ENCODE peak calls at places on chromosomes 13 and 19, in five cellular contexts. G is cardiac muscle cell, O is A673, X is SK-N-SH, L is stomach. H is an unnamed sample. For H3K27me3, the result is how much of the 10 kb centered on the place peaks cover.

GRCh38 chr13:32495429-32495828 is 43.2 kb downstream of the N4BP2L2 start:
- DNase-seq in G (no peak), O (no peak), X (no peak), L (no peak), H (no peak)

GRCh38 chr13:62094937-62095336 is 679.3 kb upstream of the PCDH20 start:
- DNase-seq in G (no peak), O (no peak), X (no peak), L (no peak), H (no peak)

GRCh38 chr19:30604657-30605056 is 232.5 kb downstream of the ZNF536 start:
- DNase-seq in G (no peak), O (no peak), X (no peak), L (no peak), H (no peak)

GRCh38 chr19:16367269-16367683 is 42.6 kb downstream of the KLF2 start:
- DNase-seq in G (no peak), O (no peak), X (no peak), L (no peak), H (no peak)

GRCh38 chr13:53041968-53042485 is 13.4 kb downstream of the OLFM4 start:
- DNase-seq in G (no peak), O (no peak), X (no peak), L (no peak), H (no peak)

GRCh38 chr19:709196-709964 is 645 bp downstream of the PALM start:
- DNase-seq in G (no peak), O (no peak), X (peak), L (no peak), H (no peak)

GRCh38 chr19:48741222-48741999 is 1.0 kb upstream of the RASIP1 start:
- DNase-seq in G (no peak), O (peak), X (peak), L (peak), H (no peak)

GRCh38 chr19:7833225-7834156 is 3.5 kb downstream of the EVI5L start:
- DNase-seq in G (peak), O (peak), X (no peak), L (peak), H (peak)

GRCh38 chr13:75165543-75166230 is 316.3 kb downstream of the TBC1D4 start:
- DNase-seq in G (no peak), O (no peak), X (no peak), L (no peak), H (no peak)

GRCh38 chr19:42274065-42274682 is 5.1 kb downstream of the CIC start:
- DNase-seq in G (no peak), O (no peak), X (no peak), L (no peak), H (no peak)

GRCh38 chr19:40721936-40722661 is 5.2 kb downstream of the ITPKC start:
- DNase-seq in G (no peak), O (no peak), X (no peak), L (no peak), H (no peak)

GRCh38 chr13:96851856-96852255 is 142.4 kb downstream of the OXGR1 start:
- DNase-seq in G (no peak), O (no peak), X (no peak), L (no peak), H (no peak)

GRCh38 chr19:56987184-56987583 is 132.6 kb upstream of the USP29 start:
- DNase-seq in G (no peak), O (no peak), X (peak), L (no peak), H (peak)

GRCh38 chr19:4967738-4968461 is 1.0 kb upstream of the KDM4B start:
- DNase-seq in G (peak), O (no peak), X (no peak), L (no peak), H (no peak)

GRCh38 chr19:16285769-16286564 is 38.7 kb upstream of the KLF2 start:
- DNase-seq in G (peak), O (peak), X (no peak), L (no peak), H (peak)

GRCh38 chr13:66459143-66459542 is 771.0 kb downstream of the PCDH9 start:
- DNase-seq in G (no peak), O (no peak), X (no peak), L (no peak), H (no peak)

GRCh38 chr19:20079487-20079886 is 1.7 kb downstream of the ZNF90 start:
- DNase-seq in G (peak), O (no peak), X (no peak), L (no peak), H (no peak)

GRCh38 chr19:47247308-47247990 is 8.9 kb upstream of the CCDC9 start:
- DNase-seq in G (peak), O (peak), X (peak), L (peak), H (peak)

GRCh38 chr19:19261350-19262189 is 11.5 kb downstream of the TM6SF2 start:
- DNase-seq in G (no peak), O (no peak), X (peak), L (no peak), H (no peak)

GRCh38 chr19:56477429-56478338 is 539 bp upstream of the ZNF667 start:
- DNase-seq in G (peak), O (peak), X (peak), L (peak), H (peak)

GRCh38 chr19:45100797-45101196 is 7.8 kb downstream of the PPP1R37 start:
- DNase-seq in G (no peak), O (no peak), X (no peak), L (no peak), H (no peak)

GRCh38 chr19:19554074-19555023 is 16.3 kb downstream of the CILP2 start:
- DNase-seq in G (peak), O (peak), X (peak), L (peak), H (no peak)

GRCh38 chr13:103066079-103066880 is at the start of gene SLC10A2:
- DNase-seq in G (no peak), O (no peak), X (no peak), L (no peak), H (no peak)

GRCh38 chr19:17779281-17779930 is 15.5 kb upstream of the B3GNT3 start:
- DNase-seq in G (peak), O (peak), X (peak), L (no peak), H (no peak)

GRCh38 chr19:44401787-44402115 is 343 bp upstream of the ZNF285 start:
- DNase-seq in G (no peak), O (no peak), X (no peak), L (no peak), H (no peak)

GRCh38 chr13:24613755-24614154 is 66.5 kb upstream of the ATP12A start:
- DNase-seq in G (no peak), O (no peak), X (no peak), L (no peak), H (no peak)

GRCh38 chr13:27971776-27972618 is 2.9 kb upstream of the CDX2 start:
- DNase-seq in G (no peak), O (no peak), X (no peak), L (peak), H (no peak)

GRCh38 chr13:70098669-70099068 is 9.0 kb upstream of the ATXN8OS start:
- DNase-seq in G (no peak), O (peak), X (peak), L (no peak), H (no peak)

GRCh38 chr13:33642374-33643065 is 175.4 kb upstream of the RFC3 start:
- DNase-seq in G (peak), O (peak), X (no peak), L (no peak), H (no peak)

GRCh38 chr13:77143325-77143907 is 116.5 kb upstream of the FBXL3 start:
- DNase-seq in G (peak), O (no peak), X (no peak), L (no peak), H (no peak)

GRCh38 chr13:85277753-85278152 is 521.5 kb downstream of the SLITRK6 start:
- DNase-seq in G (peak), O (peak), X (no peak), L (no peak), H (no peak)

GRCh38 chr19:3108775-3109174 is 14.6 kb downstream of the GNA11 start:
- DNase-seq in G (peak), O (peak), X (peak), L (peak), H (no peak)

GRCh38 chr19:47272448-47273312 is 2.0 kb upstream of the INAFM1 start:
- DNase-seq in G (no peak), O (peak), X (no peak), L (peak), H (no peak)

GRCh38 chr19:5680437-5681368 is at the start of the genes HSD11B1L and MICOS13:
- DNase-seq in G (peak), O (peak), X (peak), L (peak), H (peak)

GRCh38 chr13:73608157-73608516 is 526.1 kb downstream of the KLF12 start:
- DNase-seq in G (no peak), O (no peak), X (no peak), L (no peak), H (no peak)

GRCh38 chr13:75368167-75368566 is 113.8 kb downstream of the TBC1D4 start:
- DNase-seq in G (peak), O (peak), X (no peak), L (no peak), H (no peak)

GRCh38 chr13:102724923-102725322 is 30.1 kb upstream of the METTL21C start:
- DNase-seq in G (peak), O (peak), X (peak), L (no peak), H (no peak)

GRCh38 chr13:26920614-26921355 is 160.2 kb upstream of the GPR12 start:
- DNase-seq in G (no peak), O (no peak), X (no peak), L (no peak), H (no peak)

GRCh38 chr13:26919311-26919710 is 158.7 kb upstream of the GPR12 start:
- DNase-seq in G (no peak), O (no peak), X (no peak), L (no peak), H (no peak)

GRCh38 chr13:26926371-26926770 is 165.8 kb upstream of the GPR12 start:
- DNase-seq in G (no peak), O (no peak), X (no peak), L (no peak), H (no peak)

GRCh38 chr13:26923824-26924605 is 163.4 kb upstream of the GPR12 start:
- DNase-seq in G (peak), O (peak), X (no peak), L (no peak), H (no peak)

DNA sequence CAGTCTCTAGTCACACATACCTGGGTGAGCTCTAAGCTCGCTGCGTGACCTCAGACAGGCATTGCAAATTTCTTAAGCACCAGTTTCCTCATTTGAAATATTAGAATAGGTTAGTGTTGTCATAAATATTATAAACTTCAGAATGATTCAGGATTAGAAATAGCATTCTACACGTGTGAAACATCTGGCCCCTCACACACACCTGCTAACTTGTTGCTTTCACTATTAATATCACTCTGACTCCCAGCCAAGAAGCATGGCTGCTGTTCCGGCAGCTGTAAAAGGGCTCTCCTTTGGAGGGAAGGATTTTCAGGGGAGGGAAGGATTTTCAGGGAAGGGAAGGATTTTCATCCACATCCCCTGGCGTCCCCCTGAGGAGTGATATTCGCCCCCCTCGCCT is 161.3 kb upstream of the GPR12 start:
- DNase-seq in G (no peak), O (no peak), X (no peak), L (no peak), H (no peak)
- H3K27me3 ChIP-seq in G (under half), O (under half), X (under half), L (under half), H (under half)

GRCh38 chr19:39449116-39449797 is 3.9 kb downstream of the SUPT5H start:
- DNase-seq in G (no peak), O (no peak), X (no peak), L (no peak), H (no peak)

GRCh38 chr19:39446365-39447084 is 1.1 kb downstream of the SUPT5H start:
- DNase-seq in G (no peak), O (no peak), X (no peak), L (no peak), H (no peak)

GRCh38 chr19:39444598-39445257 is 654 bp upstream of the SUPT5H start:
- DNase-seq in G (peak), O (no peak), X (no peak), L (no peak), H (no peak)

GRCh38 chr19:39448271-39448670 is 2.9 kb downstream of the SUPT5H start:
- DNase-seq in G (no peak), O (no peak), X (no peak), L (no peak), H (no peak)

GRCh38 chr19:39445258-39446071 is at the start of gene SUPT5H:
- DNase-seq in G (peak), O (peak), X (peak), L (peak), H (peak)
- TF ChIP-seq CTCF in G (no peak), O (no peak), X (no peak), L (no peak), H (no peak)

DNA sequence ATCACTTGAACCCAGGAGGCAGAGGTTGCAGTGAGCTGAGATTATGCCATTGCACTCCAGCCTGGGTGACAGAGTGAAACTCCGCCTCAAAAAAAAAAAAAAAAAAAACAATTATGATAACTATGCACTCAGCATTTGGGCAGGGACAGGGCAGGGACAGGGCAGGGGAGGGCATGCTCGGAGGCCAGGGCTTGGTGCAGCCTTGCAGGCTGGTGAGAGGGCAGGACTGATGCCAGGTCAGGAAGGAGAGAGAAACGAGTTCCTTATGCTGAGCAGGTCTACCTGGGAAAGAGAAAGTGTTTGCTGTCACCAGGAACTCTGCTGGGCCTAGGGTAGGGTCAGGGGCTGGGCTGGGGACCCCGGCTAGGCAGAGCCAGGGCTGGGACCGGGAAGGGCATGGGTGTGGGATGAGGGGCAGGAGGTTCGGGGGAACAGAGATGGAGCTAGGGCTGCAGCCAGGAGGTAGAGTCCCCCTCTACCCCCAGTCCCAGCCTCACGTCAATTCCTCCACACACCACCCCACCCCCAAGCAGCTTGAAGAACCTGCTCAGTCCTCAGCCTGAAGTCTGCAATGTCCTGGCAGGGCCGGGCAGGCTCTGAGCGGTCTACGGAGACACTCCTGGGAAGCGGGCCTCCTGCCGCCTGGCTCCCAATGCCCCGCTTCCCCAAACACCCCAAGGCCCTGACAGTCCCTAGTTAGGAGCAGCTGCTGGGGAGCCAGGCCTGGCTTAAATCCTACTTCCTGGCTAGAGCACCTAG is 2.8 kb downstream of the FXYD3 start:
- DNase-seq in G (no peak), O (no peak), X (no peak), L (peak), H (no peak)
- H3K4me3 ChIP-seq in G (no peak), O (no peak), X (no peak), L (peak), H (no peak)

GRCh38 chr13:26041476-26041875 is 10.3 kb downstream of the SHISA2 start:
- DNase-seq in G (no peak), O (no peak), X (no peak), L (no peak), H (no peak)
- H3K27me3 ChIP-seq in G (under half), O (under half), X (under half), L (under half), H (under half)

GRCh38 chr19:11324079-11324661 is 15.3 kb downstream of the RAB3D start:
- DNase-seq in G (peak), O (peak), X (peak), L (peak), H (peak)

GRCh38 chr19:11322269-11323024 is 17.0 kb downstream of the RAB3D start:
- DNase-seq in G (no peak), O (no peak), X (no peak), L (no peak), H (no peak)

GRCh38 chr19:11323601-11324078 is 15.8 kb downstream of the RAB3D start:
- DNase-seq in G (peak), O (no peak), X (peak), L (no peak), H (no peak)

GRCh38 chr19:11325544-11325943 is 13.9 kb downstream of the RAB3D start:
- DNase-seq in G (no peak), O (no peak), X (no peak), L (no peak), H (no peak)

DNA sequence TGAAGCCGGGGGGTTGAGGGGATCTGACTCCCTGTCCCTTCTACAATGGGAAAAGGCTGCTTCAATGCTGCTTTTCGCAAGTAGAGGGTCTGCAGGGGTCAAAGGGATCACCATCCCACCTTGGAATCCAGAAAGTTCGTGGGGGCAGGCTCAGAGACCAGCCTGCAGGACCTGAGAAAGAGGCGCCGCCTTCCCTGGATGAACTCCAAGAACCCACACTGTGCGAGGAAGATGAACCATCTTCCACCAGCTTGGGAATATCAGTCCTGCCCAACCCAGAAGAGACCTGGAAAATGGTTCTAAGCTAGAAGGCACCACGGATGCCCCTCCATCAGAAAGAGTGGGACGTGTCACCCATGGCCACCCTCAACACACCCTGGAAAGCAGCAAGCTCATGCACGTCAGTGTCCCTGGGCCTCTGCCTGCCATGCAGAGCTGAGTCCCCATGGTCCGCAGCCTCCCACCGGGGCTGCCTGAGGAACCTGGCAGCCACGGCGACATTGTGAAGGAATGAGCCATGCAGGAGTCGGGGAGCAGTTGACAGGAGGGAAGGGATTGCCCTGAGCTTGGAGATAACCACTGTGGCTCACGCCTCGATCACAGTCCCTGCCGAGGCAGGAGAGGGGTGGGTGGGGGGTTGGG is 14.6 kb downstream of the RAB3D start:
- DNase-seq in G (peak), O (no peak), X (peak), L (no peak), H (no peak)
- TF ChIP-seq CTCF in G (no peak), O (no peak), X (no peak), L (no peak), H (no peak)

DNA sequence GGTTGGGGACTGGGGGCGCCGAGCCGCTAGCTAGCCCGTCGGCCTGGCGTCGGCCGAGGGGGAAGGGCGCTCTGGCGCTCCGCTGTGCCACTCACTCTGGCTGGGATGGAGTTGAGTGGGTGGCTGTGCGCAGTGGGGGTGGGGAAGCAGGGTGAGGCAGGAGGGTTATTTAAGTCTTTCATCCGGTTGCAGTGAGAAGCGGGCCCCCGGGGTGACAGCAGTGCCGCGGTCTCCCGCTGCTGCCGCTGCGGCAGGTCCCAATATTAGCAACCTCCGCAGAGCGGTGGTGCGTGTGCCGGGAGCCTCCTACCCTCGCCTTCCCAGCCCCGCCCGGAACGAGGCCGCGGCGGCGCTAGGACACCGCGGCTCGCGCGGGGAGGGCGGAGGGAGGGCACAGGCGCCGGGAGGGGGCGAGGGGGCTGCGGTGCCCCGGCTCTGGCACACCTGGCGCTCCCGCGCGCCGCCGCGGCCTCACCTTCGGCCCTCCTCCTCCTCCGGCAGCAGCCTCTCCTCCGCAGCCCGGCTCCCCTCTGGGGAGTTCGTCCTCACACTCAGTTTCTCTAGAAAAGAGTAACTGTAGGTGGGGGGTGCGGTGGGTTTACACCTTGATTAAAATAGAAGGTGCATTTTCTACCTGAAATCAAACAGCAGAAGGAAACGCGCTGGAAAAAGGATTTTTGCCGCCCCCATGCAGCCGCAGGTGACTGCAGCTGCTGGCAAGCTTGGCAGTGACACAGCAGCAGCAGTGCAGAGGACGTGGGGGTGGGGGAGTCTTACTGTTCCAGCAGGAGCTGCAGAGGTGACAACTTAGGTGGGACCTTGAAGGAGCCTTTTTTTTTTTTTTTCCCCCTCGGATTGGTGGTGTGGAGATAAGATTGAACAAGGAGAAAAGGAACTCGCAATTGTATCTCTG is 4.5 kb downstream of the FGF9 start:
- DNase-seq in G (no peak), O (peak), X (peak), L (peak), H (peak)
- H3K4me3 ChIP-seq in G (peak), O (peak), X (no peak), L (peak), H (peak)

DNA sequence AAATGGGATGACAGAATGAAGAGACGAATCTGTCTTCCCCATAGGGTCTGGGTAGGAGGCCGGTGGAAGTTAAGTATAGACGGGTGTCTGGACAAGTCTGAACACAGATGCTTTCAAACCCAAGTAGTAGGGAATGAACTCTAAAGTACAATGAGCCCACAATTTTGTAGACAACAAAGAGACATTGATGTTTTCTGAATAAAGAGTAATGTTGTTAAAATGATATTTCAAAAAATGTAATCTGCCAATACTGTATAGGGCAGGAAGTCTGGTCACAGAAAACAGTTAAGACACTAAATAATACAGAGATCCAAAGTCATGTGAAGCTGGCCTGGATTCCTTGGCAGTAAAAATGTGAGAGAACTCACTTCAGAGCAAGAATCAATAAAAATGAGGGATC is 125.5 kb downstream of the ENOX1 start:
- DNase-seq in G (no peak), O (no peak), X (no peak), L (no peak), H (no peak)
- H3K27me3 ChIP-seq in G (under half), O (under half), X (under half), L (under half), H (under half)